ENCODE peak calls at places on chromosomes 4 and X, in five cellular contexts. L is pancreas, D is fibroblast of mammary gland, U is spleen, H is neural crest cell. Y is an unnamed sample.

GRCh38 chr4:144572660-144573059 is 73.3 kb upstream of the HHIP start:
- DNase-seq in L (no peak), D (no peak), U (no peak), H (no peak), Y (no peak)

GRCh38 chrX:11386001-11386523 is 92.8 kb downstream of the AMELX start:
- DNase-seq in L (no peak), D (peak), U (no peak), H (no peak), Y (peak)

GRCh38 chrX:106901341-106901740 is 1.8 kb downstream of the RIPPLY1 start:
- DNase-seq in L (no peak), D (no peak), U (no peak), H (no peak), Y (no peak)

GRCh38 chr4:81196126-81196650 is 18.8 kb downstream of the PRKG2 start:
- DNase-seq in L (no peak), D (no peak), U (no peak), H (no peak), Y (no peak)

GRCh38 chr4:61212788-61213187 is 12.7 kb downstream of the ADGRL3 start:
- DNase-seq in L (no peak), D (no peak), U (no peak), H (no peak), Y (no peak)

GRCh38 chr4:52838729-52839722 is 23.1 kb upstream of the RASL11B start:
- DNase-seq in L (no peak), D (no peak), U (no peak), H (no peak), Y (no peak)

GRCh38 chr4:176300565-176300964 is 19.2 kb upstream of the SPCS3 start:
- DNase-seq in L (no peak), D (no peak), U (no peak), H (no peak), Y (no peak)

GRCh38 chrX:47129157-47129878 is 15.2 kb downstream of the NDUFB11 start:
- DNase-seq in L (peak), D (peak), U (peak), H (peak), Y (peak)

DNA sequence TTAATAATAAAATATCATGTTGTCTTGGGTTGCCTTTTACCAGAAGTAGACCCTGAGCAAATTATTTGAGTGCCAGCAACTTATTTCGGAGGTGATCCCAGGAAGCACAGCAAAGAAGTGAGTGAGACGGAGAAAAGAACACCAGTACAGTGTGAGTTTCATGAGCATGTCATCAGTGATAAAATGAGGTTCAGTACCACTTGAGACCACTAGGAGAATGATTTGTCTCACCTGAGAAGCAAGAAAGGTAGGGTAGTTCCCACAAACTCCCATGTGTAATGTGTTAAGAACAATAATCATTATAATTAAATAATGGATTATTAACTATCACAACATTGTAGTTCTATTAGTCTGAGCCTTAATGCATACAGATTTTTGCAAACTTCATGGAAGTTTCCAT is 112.8 kb upstream of the DMD start:
- DNase-seq in L (no peak), D (no peak), U (no peak), H (no peak), Y (peak)
- TF ChIP-seq CTCF in L (no peak), D (peak), U (no peak), H (peak), Y (no peak)

GRCh38 chr4:184143770-184144564 is 73.7 kb downstream of the ENPP6 start:
- DNase-seq in L (no peak), D (no peak), U (no peak), H (no peak), Y (no peak)
- TF ChIP-seq CTCF in L (no peak), D (no peak), U (no peak), H (no peak), Y (no peak)

DNA sequence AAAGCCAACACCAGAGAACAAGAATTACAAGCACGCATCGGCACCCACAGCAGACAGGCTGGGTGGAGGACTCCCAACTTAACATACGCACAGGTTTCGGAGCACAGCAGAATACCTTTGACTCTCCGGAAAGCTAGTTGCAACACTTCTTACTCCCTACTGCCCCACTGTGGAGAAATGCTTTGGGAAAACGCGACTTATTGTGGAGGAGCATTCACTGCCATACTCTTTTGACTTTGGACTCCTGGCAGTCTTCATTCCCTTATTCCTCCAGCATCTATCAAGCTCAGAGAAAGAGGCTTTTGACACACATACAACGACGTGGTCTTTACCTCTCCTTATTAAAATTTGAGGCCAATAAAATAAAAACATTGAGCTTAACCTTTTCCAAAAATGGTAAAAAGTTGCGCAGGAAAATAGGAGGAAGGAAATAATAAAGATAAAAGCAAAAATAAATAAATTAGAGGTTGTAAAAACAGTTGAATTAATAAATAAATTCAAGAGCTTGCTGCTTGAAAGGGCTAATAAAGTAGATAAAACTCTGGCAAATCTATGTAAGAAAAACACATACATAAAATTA is 41.4 kb upstream of the GPC3 start:
- DNase-seq in L (peak), D (peak), U (no peak), H (peak), Y (peak)
- TF ChIP-seq CTCF in L (no peak), D (peak), U (peak), H (peak), Y (peak)

DNA sequence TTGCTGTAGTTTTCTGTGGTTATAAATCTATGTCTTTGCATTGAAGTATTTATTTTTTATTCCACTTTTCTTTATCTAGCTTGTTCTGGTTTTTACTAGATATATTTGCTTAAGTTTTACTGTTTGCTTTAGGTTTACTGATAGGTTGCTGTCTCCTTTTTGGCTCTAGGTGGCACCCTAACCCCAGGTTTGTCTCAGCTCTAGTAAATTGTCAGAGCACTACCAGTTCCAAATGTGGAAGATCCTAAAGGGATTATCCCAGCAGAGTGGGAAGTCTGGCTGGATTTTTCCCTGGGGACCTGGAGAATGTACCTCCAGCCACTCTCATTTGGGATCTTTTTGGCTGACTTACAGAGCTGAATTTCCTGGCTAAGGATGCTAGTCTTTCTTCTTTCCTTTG is 106.1 kb downstream of the PBDC1 start:
- DNase-seq in L (peak), D (peak), U (no peak), H (peak), Y (peak)
- TF ChIP-seq CTCF in L (peak), D (peak), U (peak), H (peak), Y (peak)

GRCh38 chr4:142960134-142960533 is 114.0 kb upstream of the INPP4B start:
- DNase-seq in L (no peak), D (no peak), U (no peak), H (no peak), Y (peak)

GRCh38 chr4:142955501-142955900 is 109.4 kb upstream of the INPP4B start:
- DNase-seq in L (no peak), D (no peak), U (no peak), H (no peak), Y (no peak)

GRCh38 chr4:142959156-142959555 is 113.1 kb upstream of the INPP4B start:
- DNase-seq in L (no peak), D (peak), U (no peak), H (no peak), Y (peak)

GRCh38 chr4:142961866-142962265 is 115.8 kb upstream of the INPP4B start:
- DNase-seq in L (no peak), D (no peak), U (no peak), H (no peak), Y (no peak)

DNA sequence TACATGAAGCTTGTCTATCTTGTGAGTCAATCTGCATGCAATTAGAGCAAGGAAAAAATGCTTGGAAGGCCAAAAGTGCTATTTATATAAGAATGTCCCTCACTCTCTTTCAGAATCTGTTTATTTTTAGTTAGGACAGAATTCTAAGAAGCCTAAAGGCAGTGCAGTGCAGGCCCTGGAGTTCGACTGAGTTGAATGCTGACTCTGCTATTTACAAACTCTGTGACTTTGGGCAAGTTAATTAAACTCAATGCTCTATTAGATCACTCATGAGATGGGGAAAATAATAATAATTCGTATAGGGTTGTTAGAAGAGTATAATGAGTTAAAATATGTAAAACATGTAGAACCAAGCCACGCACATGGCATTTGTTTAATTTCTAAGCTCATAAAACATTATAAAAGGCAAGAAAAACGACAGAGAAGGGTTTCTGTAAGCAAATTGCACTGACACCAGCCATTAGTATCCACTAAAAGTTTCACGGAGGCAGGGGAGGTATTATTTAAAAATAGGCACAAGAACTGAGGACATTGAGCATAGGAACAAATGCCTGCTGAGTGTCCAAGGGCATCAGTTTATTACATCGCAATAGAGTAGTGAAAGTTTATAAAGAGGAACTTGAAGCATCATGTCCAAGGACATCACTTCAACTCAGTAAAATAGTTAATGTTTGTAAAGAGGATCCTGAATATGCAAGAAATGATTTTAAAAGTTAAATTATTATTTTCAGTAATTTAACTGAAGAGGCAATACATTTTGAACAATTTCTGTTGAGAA is 115.0 kb upstream of the INPP4B start:
- DNase-seq in L (no peak), D (no peak), U (no peak), H (no peak), Y (no peak)
- TF ChIP-seq CTCF in L (no peak), D (no peak), U (no peak), H (no peak), Y (no peak)

DNA sequence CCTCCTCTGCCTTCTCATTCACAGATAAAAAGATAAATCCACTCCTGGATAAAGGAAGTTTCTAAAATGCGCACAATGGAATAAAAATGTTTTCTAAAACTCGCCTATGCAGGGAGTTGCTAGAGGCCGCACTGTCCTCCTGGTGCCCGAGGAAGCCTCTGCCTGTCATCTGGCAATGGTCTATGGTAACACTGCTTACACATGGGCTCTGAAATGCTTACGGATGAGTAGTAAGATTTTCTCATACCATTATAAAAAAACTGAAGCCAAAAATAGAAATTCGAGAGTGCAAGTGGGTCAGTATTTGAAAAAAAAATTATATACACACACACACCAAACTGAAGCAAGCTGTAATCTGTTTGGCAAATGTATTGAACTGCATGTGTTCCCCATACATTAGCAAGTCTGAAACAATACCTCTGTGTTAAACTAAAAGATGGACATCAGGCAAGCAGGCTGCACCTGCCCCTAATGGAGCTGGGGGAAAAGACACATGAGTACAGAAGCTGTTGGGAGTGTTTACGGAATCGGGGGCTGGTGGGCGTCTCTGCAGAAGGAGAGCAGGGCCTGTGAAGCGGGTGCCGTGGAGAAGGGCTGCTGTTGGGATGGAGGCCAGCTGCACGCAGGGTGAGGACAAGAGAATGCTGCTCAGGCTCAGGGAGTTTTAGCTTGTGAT is 103.3 kb upstream of the FAT1 start:
- DNase-seq in L (no peak), D (no peak), U (no peak), H (no peak), Y (no peak)
- TF ChIP-seq CTCF in L (no peak), D (no peak), U (no peak), H (no peak), Y (no peak)

GRCh38 chrX:53244610-53245009 is 19.6 kb upstream of the KDM5C start:
- DNase-seq in L (no peak), D (no peak), U (no peak), H (no peak), Y (no peak)
- TF ChIP-seq CTCF in L (no peak), D (peak), U (no peak), H (peak), Y (peak)

GRCh38 chrX:48917139-48917980 is 1.5 kb downstream of the PIM2 start:
- DNase-seq in L (peak), D (peak), U (peak), H (peak), Y (peak)

GRCh38 chrX:48919360-48919821 is 567 bp upstream of the PIM2 start:
- DNase-seq in L (no peak), D (no peak), U (no peak), H (no peak), Y (no peak)

GRCh38 chrX:48918303-48918643 is 551 bp downstream of the PIM2 start:
- DNase-seq in L (no peak), D (no peak), U (no peak), H (no peak), Y (no peak)

GRCh38 chrX:48919947-48920712 is 1.3 kb upstream of the PIM2 start:
- DNase-seq in L (no peak), D (no peak), U (no peak), H (no peak), Y (no peak)

GRCh38 chrX:48918644-48919340 is at the start of gene PIM2:
- DNase-seq in L (peak), D (peak), U (peak), H (peak), Y (peak)
- TF ChIP-seq CTCF in L (no peak), D (no peak), U (no peak), H (no peak), Y (no peak)

GRCh38 chr4:55684276-55684675 is 48.2 kb upstream of the NMU start:
- DNase-seq in L (no peak), D (no peak), U (no peak), H (no peak), Y (no peak)
- TF ChIP-seq CTCF in L (no peak), D (no peak), U (no peak), H (no peak), Y (no peak)

Y was measured in MCF 10A.